ENCODE peak calls at places on chromosomes 12 and 14, in five cellular contexts. U is K562, P is GM12878, T is HepG2, R is upper lobe of left lung. L is an unnamed sample.
A peak's percentile ranks its signal among the peaks of the same experiment; 100 is the strongest.

GRCh38 chr14:30621954-30622830 is at the start of gene SCFD1:
- ATAC-seq in U (peak; percentile 95), T (peak; percentile 98), R (peak; percentile 100), P (peak; percentile 95), L (peak; percentile 100)

GRCh38 chr12:119988440-119988787 is 622 bp upstream of the BICDL1 start:
- ATAC-seq in P (peak; percentile 5), U (peak; percentile 56), R (peak; percentile 27), T (peak; percentile 23), L (no peak)

GRCh38 chr14:102923201-102923919 is 897 bp downstream of the AMN start:
- ATAC-seq in P (peak; percentile 40), T (peak; percentile 64), U (no peak), R (peak; percentile 1), L (no peak)

GRCh38 chr12:113083863-113084430 is 27.4 kb downstream of the DTX1 start:
- ATAC-seq in P (no peak), U (no peak), R (peak; percentile 49), T (no peak), L (peak; percentile 73)

GRCh38 chr14:89428163-89428523 is 11.1 kb upstream of the FOXN3 start:
- ATAC-seq in P (no peak), T (no peak), R (no peak), U (no peak), L (peak; percentile 46)

GRCh38 chr12:52537101-52537500 is 15.8 kb downstream of the KRT71 start:
- ATAC-seq in U (no peak), R (no peak), P (no peak), T (no peak), L (no peak)

GRCh38 chr12:123474493-123475255 is 16.7 kb downstream of the SNRNP35 start:
- ATAC-seq in U (no peak), P (no peak), T (no peak), R (no peak), L (no peak)

GRCh38 chr12:95848575-95849388 is 10.0 kb upstream of the SNRPF start:
- ATAC-seq in R (peak; percentile 50), P (no peak), T (peak; percentile 89), U (no peak), L (no peak)

GRCh38 chr14:64755661-64756265 is 51.5 kb downstream of the PLEKHG3 start:
- ATAC-seq in T (no peak), P (peak; percentile 39), R (peak; percentile 51), U (peak; percentile 68), L (no peak)

GRCh38 chr12:2652401-2653081 is 142.2 kb upstream of the FKBP4 start:
- ATAC-seq in P (no peak), T (peak; percentile 67), U (peak; percentile 82), R (no peak), L (no peak)

GRCh38 chr14:61718039-61718438 is 22.7 kb downstream of the HIF1A start:
- ATAC-seq in P (peak; percentile 29), U (peak; percentile 46), R (no peak), T (no peak), L (no peak)

GRCh38 chr14:70317091-70317968 is 42.2 kb downstream of the COX16 start:
- ATAC-seq in U (no peak), T (peak; percentile 17), P (no peak), R (no peak), L (no peak)

GRCh38 chr12:52392465-52393007 is 7.1 kb upstream of the KRT84 start:
- ATAC-seq in U (no peak), R (no peak), T (no peak), P (no peak), L (no peak)

GRCh38 chr12:18296201-18296908 is 35.0 kb downstream of the PIK3C2G start:
- ATAC-seq in T (no peak), U (no peak), P (no peak), R (peak; percentile 61), L (no peak)

GRCh38 chr14:23024612-23025075 is 10.1 kb downstream of the PSMB5 start:
- ATAC-seq in P (peak; percentile 35), T (no peak), R (no peak), U (no peak), L (no peak)

GRCh38 chr14:94517641-94518257 is 8.5 kb upstream of the SERPINA12 start:
- ATAC-seq in T (peak; percentile 9), R (no peak), U (no peak), P (no peak), L (no peak)

GRCh38 chr12:50268482-50268881 is 14.8 kb downstream of the LIMA1 start:
- ATAC-seq in T (no peak), P (no peak), U (no peak), R (no peak), L (no peak)

GRCh38 chr14:101169267-101169666 is 265.7 kb upstream of the RTL1 start:
- ATAC-seq in U (no peak), R (no peak), T (no peak), P (no peak), L (no peak)

GRCh38 chr12:120249266-120249874 is 16.2 kb downstream of the PXN start:
- ATAC-seq in T (no peak), P (peak; percentile 40), R (no peak), U (peak; percentile 68), L (no peak)

GRCh38 chr12:10372534-10372931 is 17.3 kb downstream of the KLRK1 start:
- ATAC-seq in T (no peak), U (peak; percentile 77), P (peak; percentile 76), R (peak; percentile 72), L (no peak)

GRCh38 chr14:68216072-68216471 is 396.5 kb downstream of the RAD51B start:
- ATAC-seq in P (peak; percentile 20), R (no peak), U (no peak), T (no peak), L (no peak)

GRCh38 chr12:93908846-93909592 is 231.8 kb downstream of the CRADD start:
- ATAC-seq in R (no peak), U (no peak), T (no peak), P (no peak), L (no peak)

GRCh38 chr14:59154383-59154782 is 34.1 kb upstream of the DAAM1 start:
- ATAC-seq in U (no peak), T (no peak), R (no peak), P (no peak), L (no peak)

GRCh38 chr12:115093261-115093660 is 409.3 kb upstream of the TBX3 start:
- ATAC-seq in P (no peak), R (no peak), T (no peak), U (no peak), L (no peak)

GRCh38 chr14:18660585-18660922 is 59.6 kb downstream of the OR11H12 start:
- ATAC-seq in T (peak; percentile 74), U (peak; percentile 47), P (no peak), R (peak; percentile 26), L (no peak)

GRCh38 chr12:46585854-46586621 is 213.5 kb upstream of the SLC38A2 start:
- ATAC-seq in T (peak; percentile 86), R (no peak), U (peak; percentile 95), P (no peak), L (no peak)

GRCh38 chr14:50786821-50787464 is 44.0 kb downstream of the NIN start:
- ATAC-seq in T (no peak), U (no peak), R (no peak), P (no peak), L (no peak)

GRCh38 chr14:48726080-48726642 is 860.0 kb downstream of the RPS29 start:
- ATAC-seq in U (no peak), T (no peak), R (peak; percentile 32), P (no peak), L (no peak)

GRCh38 chr14:99575043-99576023 is 28.7 kb downstream of the CCDC85C start:
- ATAC-seq in R (peak; percentile 35), U (peak; percentile 28), T (peak; percentile 58), P (peak; percentile 50), L (no peak)

GRCh38 chr14:81429028-81429427 is 28.9 kb upstream of the STON2 start:
- ATAC-seq in U (no peak), P (no peak), R (no peak), T (no peak), L (no peak)

GRCh38 chr14:41362134-41362533 is 244.5 kb upstream of the LRFN5 start:
- ATAC-seq in P (no peak), R (no peak), U (no peak), T (no peak), L (no peak)
- H3K27ac ChIP-seq in P (no peak overlapping the region), R (no peak overlapping the region), U (no peak overlapping the region), T (no peak overlapping the region), L (no peak overlapping the region)

GRCh38 chr12:122452701-122453285 is 30.3 kb upstream of the CLIP1 start:
- ATAC-seq in R (no peak), U (no peak), P (no peak), T (no peak), L (no peak)
- H3K27me3 ChIP-seq in R (no peaks in the 10 kb centered on the region), U (no peaks in the 10 kb centered on the region), P (no peaks in the 10 kb centered on the region), T (no peaks in the 10 kb centered on the region), L (no peaks in the 10 kb centered on the region)

GRCh38 chr12:6343518-6343917 is 1.6 kb upstream of the TNFRSF1A start:
- ATAC-seq in R (no peak), U (no peak), T (peak; percentile 6), P (no peak), L (no peak)
- TF ChIP-seq EP300 in R (no peak), U (no peak), T (no peak), P (no peak), L (no peak)

DNA sequence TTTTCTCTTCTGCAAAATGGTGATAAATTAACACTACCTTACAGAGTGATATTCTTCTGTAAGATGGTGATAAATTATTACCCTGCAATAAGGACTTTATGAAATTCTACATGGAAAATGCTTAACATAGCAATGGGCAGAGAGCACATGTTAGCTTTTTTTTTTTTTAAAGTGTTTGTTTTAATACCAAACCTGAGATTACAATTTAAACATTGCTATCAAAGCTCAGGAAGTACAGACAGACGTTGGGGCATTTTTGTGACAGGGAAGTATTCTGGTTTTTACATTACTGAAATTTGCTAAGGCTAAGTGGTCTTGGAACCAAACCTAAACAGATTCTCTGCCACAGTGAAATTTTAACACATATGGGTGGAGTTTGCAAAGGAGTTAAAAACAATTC is 133.1 kb downstream of the FGD4 start:
- ATAC-seq in P (no peak), T (no peak), U (no peak), R (no peak), L (no peak)
- H3K27ac ChIP-seq in P (no peak overlapping the region), T (peak overlapping the region; percentile 49), U (no peak overlapping the region), R (peak overlapping the region; percentile 78), L (no peak overlapping the region)

DNA sequence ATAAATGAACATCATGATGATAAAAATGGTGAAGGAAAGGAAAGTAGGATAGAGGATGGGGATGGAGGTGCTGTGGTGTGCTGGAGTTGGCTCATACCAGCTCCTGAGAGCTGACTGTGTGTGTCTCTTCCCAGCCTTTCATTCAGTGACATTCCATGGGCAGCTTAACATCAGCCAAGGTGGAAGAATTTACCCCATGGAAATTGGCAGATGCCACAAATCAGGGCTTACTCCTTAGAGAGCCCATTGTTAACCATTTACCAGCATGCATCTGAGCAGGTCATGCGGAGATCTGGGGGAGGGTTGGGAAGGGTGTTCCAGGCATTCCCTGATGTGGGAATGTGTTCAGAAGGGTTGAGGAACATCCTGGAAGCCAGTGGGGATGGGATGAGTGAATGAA is 164.7 kb upstream of the MYL2 start:
- ATAC-seq in T (no peak), R (no peak), P (no peak), U (no peak), L (no peak)
- H3K27me3 ChIP-seq in T (peaks cover 29% of the 10 kb centered on the region), R (no peaks in the 10 kb centered on the region), P (peaks cover 3% of the 10 kb centered on the region), U (peaks cover 17% of the 10 kb centered on the region), L (peaks cover 51% of the 10 kb centered on the region)